ENCODE peak calls at places on chromosomes 6 and 20, in seven cellular contexts. P is stimulated activated CD4-positive, alpha-beta T cell treated with anti-CD3 and anti-CD28 coated beads, Interleukin-12 subunit alpha, Interleukin-12 subunit beta, amount 100 ng/mL, for 4 hours; V is CD8-positive, alpha-beta memory T cell; J is activated naive CD4-positive, alpha-beta T cell treated with anti-CD3 and anti-CD28 coated beads for 36 hours; M is NCI-H1417 treated with DMSO at 0.1 percent for 48 hours; D is effector memory CD8-positive, alpha-beta T cell; K is pulmonary artery endothelial cell. B is an unnamed sample.

GRCh38 chr6:84639396-84639795 is 125.0 kb downstream of the TBX18 start:
- DNase-seq in D (no peak), V (no peak), M (no peak), K (no peak), P (no peak), J (no peak), B (no peak)

GRCh38 chr20:61025536-61025935 is 226.5 kb upstream of the CDH4 start:
- DNase-seq in D (no peak), V (no peak), K (no peak), P (no peak), M (no peak), J (no peak), B (no peak)

GRCh38 chr6:23952214-23952613 is 173.8 kb upstream of the NRSN1 start:
- DNase-seq in V (no peak), K (no peak), D (no peak), J (no peak), P (no peak), M (no peak), B (no peak)

GRCh38 chr20:35490736-35491181 is 35.4 kb downstream of the CEP250 start:
- DNase-seq in V (peak; percentile 75), K (no peak), D (peak; percentile 53), M (no peak), P (peak; percentile 41), J (peak; percentile 80), B (no peak)

GRCh38 chr6:85458782-85459181 is 8.9 kb downstream of the NT5E start:
- DNase-seq in M (no peak), K (no peak), D (no peak), J (no peak), V (no peak), P (no peak), B (no peak)

GRCh38 chr20:47274449-47275108 is 81.9 kb downstream of the ZMYND8 start:
- DNase-seq in V (no peak), J (peak; percentile 59), K (peak; percentile 66), P (no peak), D (no peak), M (no peak), B (peak; percentile 89)

GRCh38 chr20:49245921-49246740 is 26.9 kb downstream of the DDX27 start:
- DNase-seq in D (peak; percentile 13), K (peak; percentile 30), J (peak; percentile 48), M (peak; percentile 9), P (no peak), V (peak; percentile 33), B (peak; percentile 39)

GRCh38 chr6:43368517-43369160 is 808 bp downstream of the ZNF318 start:
- DNase-seq in M (no peak), P (peak; percentile 21), D (no peak), V (no peak), K (no peak), J (peak; percentile 27), B (peak; percentile 22)

GRCh38 chr6:99282479-99283062 is 66.9 kb downstream of the FAXC start:
- DNase-seq in P (no peak), M (no peak), K (no peak), J (no peak), D (no peak), V (no peak), B (no peak)

GRCh38 chr6:133892444-133893323 is 3.8 kb downstream of the TCF21 start:
- DNase-seq in D (no peak), J (no peak), V (no peak), K (no peak), P (no peak), M (no peak), B (no peak)

GRCh38 chr6:54516331-54516730 is 208.1 kb downstream of the TINAG start:
- DNase-seq in D (no peak), P (no peak), J (no peak), M (no peak), V (no peak), K (no peak), B (no peak)

GRCh38 chr6:81979767-81980166 is 227.3 kb upstream of the TENT5A start:
- DNase-seq in D (no peak), V (no peak), P (no peak), J (no peak), M (no peak), K (no peak), B (no peak)

GRCh38 chr20:35768731-35769664 is 2.8 kb upstream of the PHF20 start:
- DNase-seq in M (no peak), D (no peak), K (peak; percentile 92), V (no peak), P (no peak), J (peak; percentile 81), B (peak; percentile 99)

GRCh38 chr6:16901777-16902176 is 140.5 kb upstream of the ATXN1 start:
- DNase-seq in P (no peak), M (no peak), D (no peak), K (no peak), V (no peak), J (no peak), B (peak; percentile 34)

GRCh38 chr20:47857142-47857993 is 72.1 kb upstream of the SULF2 start:
- DNase-seq in J (no peak), K (no peak), M (no peak), P (no peak), V (no peak), D (no peak), B (no peak)

GRCh38 chr6:12276332-12276943 is 13.7 kb upstream of the EDN1 start:
- DNase-seq in J (no peak), M (no peak), K (no peak), P (no peak), V (no peak), D (no peak), B (no peak)